ENCODE peak calls at places on chromosomes 6 and 20, in five cellular contexts. O is psoas muscle, J is BE2C, G is bronchial epithelial cell, D is WTC11. W is an unnamed sample.

GRCh38 chr20:10565922-10566897 is 107.6 kb downstream of the JAG1 start:
- DNase-seq in O (no peak), J (no peak), G (peak), D (no peak), W (no peak)

GRCh38 chr20:401682-402495 is 6.2 kb upstream of the RBCK1 start:
- DNase-seq in O (no peak), J (no peak), G (peak), D (no peak), W (no peak)

GRCh38 chr6:142118926-142119325 is 13.8 kb upstream of the GJE1 start:
- DNase-seq in O (no peak), J (no peak), G (peak), D (no peak), W (no peak)

GRCh38 chr6:34189806-34190503 is 44.1 kb upstream of the GRM4 start:
- DNase-seq in O (no peak), J (peak), G (no peak), D (no peak), W (peak)

GRCh38 chr6:113315068-113315467 is 542.1 kb upstream of the MARCKS start:
- DNase-seq in O (no peak), J (no peak), G (no peak), D (no peak), W (no peak)

GRCh38 chr6:2229039-2229438 is 16.4 kb downstream of the GMDS start:
- DNase-seq in O (no peak), J (no peak), G (no peak), D (no peak), W (no peak)

GRCh38 chr6:141421378-141421777 is 711.3 kb upstream of the GJE1 start:
- DNase-seq in O (no peak), J (no peak), G (peak), D (no peak), W (no peak)

GRCh38 chr6:135568366-135568765 is 70.8 kb upstream of the AHI1 start:
- DNase-seq in O (no peak), J (no peak), G (no peak), D (no peak), W (no peak)

GRCh38 chr6:130927305-130927704 is 100.1 kb downstream of the SMLR1 start:
- DNase-seq in O (no peak), J (no peak), G (peak), D (no peak), W (no peak)

DNA sequence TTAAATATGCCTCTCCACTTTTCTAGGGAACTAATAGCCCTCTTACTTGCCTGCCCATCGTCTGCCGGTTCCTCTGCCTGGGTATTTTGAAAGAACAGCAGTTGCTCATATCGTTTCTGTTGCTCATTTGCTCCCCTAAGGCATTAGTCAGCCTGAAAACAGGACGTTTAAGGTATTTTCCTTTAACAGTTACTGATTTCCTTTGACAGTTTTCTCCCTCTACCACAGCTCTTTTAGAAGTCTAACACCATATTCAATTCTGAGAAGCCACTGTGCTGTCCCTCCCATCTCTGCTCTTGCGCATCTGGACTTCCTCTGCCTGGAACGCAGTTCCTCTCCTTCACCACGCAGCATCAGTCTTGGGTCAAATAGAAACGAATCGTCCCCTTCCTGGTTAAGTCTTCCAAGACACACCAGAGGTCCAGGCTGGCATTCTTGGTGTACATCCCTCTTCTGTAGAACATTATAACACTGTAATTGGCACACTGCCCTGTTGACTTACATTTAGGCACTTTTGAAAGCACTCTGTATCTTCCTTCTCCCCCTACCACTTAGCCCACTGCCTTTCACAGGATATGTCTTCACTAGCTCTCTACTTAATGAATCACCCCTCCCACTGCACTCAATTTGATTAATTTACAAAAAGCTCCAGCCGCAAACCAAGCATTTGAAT is 141.0 kb upstream of the CARMIL1 start:
- DNase-seq in O (peak), J (no peak), G (peak), D (no peak), W (peak)
- TF ChIP-seq CTCF in O (peak), J (no peak), G (no peak), D (no peak), W (no peak)

DNA sequence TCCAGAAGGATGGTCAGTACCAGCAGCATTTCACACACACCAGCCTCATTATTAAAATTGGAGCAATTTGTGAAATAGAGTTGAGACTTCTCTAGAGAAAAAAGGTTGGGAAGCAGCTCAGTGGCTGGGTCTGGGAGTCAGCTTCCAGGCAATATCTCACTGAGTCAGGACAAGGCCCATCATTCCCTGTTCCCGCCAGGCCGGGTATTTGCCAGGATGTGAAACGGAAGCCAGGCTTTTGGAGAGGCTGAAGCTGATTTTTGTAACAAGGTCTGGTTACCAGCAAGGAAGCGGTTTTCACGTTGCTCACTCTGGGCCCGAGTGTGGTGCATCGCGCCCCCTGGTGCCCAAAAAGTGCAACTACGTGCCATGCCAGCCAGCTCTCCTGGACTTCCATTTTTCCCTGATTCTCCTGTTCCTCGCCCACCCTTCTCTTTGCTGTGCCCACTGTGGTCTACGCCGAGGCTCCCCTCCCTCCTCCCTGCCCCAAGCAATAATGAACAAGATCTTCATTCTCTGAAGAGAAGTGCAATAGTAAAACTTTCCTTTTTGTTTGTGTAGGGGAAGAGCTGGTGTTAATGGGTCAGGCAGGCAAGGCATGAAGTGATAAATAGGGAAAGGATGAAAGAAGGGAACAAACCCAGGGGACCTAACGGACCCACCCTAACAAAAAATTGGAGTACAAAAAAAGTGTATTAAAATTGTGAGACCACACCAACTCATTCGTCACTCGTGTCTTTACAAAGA is 67.1 kb downstream of the ZBTB2 start:
- DNase-seq in O (peak), J (peak), G (peak), D (peak), W (peak)
- TF ChIP-seq CTCF in O (peak), J (peak), G (peak), D (peak), W (peak)

GRCh38 chr6:74091133-74091793 is 395.3 kb downstream of the CD109 start:
- DNase-seq in O (no peak), J (no peak), G (peak), D (no peak), W (no peak)

GRCh38 chr6:74091794-74092157 is 395.8 kb downstream of the CD109 start:
- DNase-seq in O (no peak), J (no peak), G (no peak), D (no peak), W (no peak)

GRCh38 chr6:74087898-74088297 is 391.9 kb downstream of the CD109 start:
- DNase-seq in O (no peak), J (no peak), G (peak), D (no peak), W (no peak)
- TF ChIP-seq CTCF in O (no peak), J (no peak), G (no peak), D (no peak), W (no peak)

DNA sequence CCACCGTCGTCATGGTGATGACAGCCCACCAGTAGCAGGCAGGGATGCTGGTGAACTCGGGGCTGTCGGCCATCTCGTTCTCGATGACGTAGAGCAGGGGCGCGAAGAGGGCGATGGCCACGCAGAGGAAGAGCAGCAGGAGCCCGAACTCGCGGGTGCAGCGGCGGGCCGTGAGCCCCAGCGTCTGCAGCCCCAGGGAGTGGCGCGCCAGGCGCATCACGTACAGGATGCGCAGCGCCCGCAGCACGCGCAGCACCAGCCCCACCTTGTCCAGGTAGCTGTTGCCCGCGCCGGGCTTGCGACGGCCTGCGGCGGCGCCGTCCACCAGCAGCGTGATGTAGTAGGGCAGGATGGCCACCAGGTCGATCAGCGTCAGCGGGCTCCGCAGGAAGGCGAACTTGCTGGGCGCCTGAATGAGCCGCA is 18.6 kb downstream of the KCNG1 start:
- DNase-seq in O (no peak), J (no peak), G (no peak), D (no peak), W (no peak)
- TF ChIP-seq CTCF in O (no peak), J (no peak), G (no peak), D (no peak), W (no peak)

GRCh38 chr20:46011631-46012482 is 3.1 kb downstream of the MMP9 start:
- DNase-seq in O (peak), J (peak), G (peak), D (peak), W (no peak)
- TF ChIP-seq CTCF in O (no peak), J (peak), G (peak), D (peak), W (no peak)

DNA sequence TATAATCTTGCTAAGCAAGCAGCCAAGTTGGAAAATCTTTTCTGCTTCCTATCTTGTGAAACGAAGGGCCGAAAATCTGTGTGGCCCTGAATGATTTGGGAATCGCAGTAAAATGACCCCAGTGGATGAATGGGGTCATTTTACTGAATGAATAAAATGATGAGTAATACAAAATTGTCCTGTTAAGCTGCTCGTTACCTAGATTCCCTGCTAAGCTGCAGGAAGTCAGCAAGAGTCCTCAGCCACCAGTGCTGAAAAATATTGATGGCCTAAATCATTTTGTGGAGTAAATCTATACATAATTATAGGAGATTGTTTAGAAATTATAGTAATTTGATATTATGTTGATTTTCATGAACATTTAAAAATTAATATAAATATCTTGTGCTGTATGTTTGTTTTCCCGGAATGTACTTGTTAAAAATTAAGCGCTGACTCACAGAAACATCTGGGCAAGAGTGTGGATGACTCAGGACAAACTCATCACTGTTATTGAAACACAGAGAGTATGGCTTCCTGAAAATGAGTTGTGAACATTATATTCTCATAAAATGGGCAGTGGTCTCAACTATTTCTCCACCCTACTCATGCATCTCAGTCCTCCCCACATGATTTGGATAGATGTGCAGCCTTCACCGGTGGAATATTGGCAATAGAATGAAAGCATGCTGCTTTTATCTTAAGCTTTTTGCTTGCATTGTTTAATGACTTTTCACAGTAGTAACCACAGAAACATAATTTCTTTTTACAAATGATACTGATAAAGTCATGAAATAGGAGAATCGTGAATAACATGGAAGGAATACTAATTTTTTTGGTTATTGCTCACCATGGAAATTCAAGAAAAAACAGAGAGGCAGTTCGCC is 36.2 kb upstream of the RGS17 start:
- DNase-seq in O (no peak), J (no peak), G (peak), D (no peak), W (no peak)
- TF ChIP-seq CTCF in O (no peak), J (no peak), G (no peak), D (no peak), W (no peak)

GRCh38 chr20:15316556-15316955 is 979.1 kb upstream of the FLRT3 start:
- DNase-seq in O (no peak), J (no peak), G (no peak), D (no peak), W (no peak)

GRCh38 chr20:15318682-15319081 is 981.3 kb upstream of the FLRT3 start:
- DNase-seq in O (no peak), J (no peak), G (no peak), D (no peak), W (no peak)

GRCh38 chr20:15319444-15319843 is 982.0 kb upstream of the FLRT3 start:
- DNase-seq in O (no peak), J (no peak), G (no peak), D (no peak), W (no peak)

GRCh38 chr20:15317546-15318242 is 980.3 kb upstream of the FLRT3 start:
- DNase-seq in O (no peak), J (no peak), G (no peak), D (no peak), W (no peak)

GRCh38 chr20:15320941-15321340 is 983.5 kb upstream of the FLRT3 start:
- DNase-seq in O (no peak), J (no peak), G (peak), D (no peak), W (no peak)
- TF ChIP-seq CTCF in O (no peak), J (no peak), G (no peak), D (no peak), W (no peak)

W was measured in activated B cell treated with CpG ODN at 0.5 μM for 24 hours.